ENCODE peak calls at places on chromosomes 1 and 21, in ten cellular contexts. T is left ventricle myocardium inferior, X is stomach, Q is AG04450, N is heart right ventricle, Z is EL, E is RCC 7860, J is heart left ventricle, K is prostate gland, V is HFF-Myc. O is an unnamed sample.

GRCh38 chr1:246591504-246591903 is 25.2 kb downstream of the CNST start:
- DNase-seq in T (no peak), X (no peak), Q (no peak), N (no peak), Z (no peak), E (no peak), J (no peak), K (no peak), V (no peak), O (no peak)

GRCh38 chr1:241964550-241965241 is 7.1 kb downstream of the BECN2 start:
- DNase-seq in T (peak), X (no peak), Q (no peak), N (peak), Z (no peak), E (no peak), J (no peak), K (no peak), V (no peak), O (no peak)

GRCh38 chr21:32702702-32703101 is 25.1 kb downstream of the SYNJ1 start:
- DNase-seq in T (no peak), X (no peak), Q (peak), N (no peak), Z (peak), E (no peak), J (no peak), K (no peak), V (no peak), O (peak)

GRCh38 chr1:8284167-8284566 is 33.7 kb upstream of the SLC45A1 start:
- DNase-seq in T (no peak), X (no peak), Q (no peak), N (no peak), Z (peak), E (peak), J (no peak), K (no peak), V (no peak), O (no peak)

GRCh38 chr1:230518511-230518910 is 92.4 kb upstream of the PGBD5 start:
- DNase-seq in T (no peak), X (no peak), Q (no peak), N (no peak), Z (no peak), E (no peak), J (no peak), K (no peak), V (no peak), O (no peak)

GRCh38 chr1:109931189-109931672 is 20.6 kb downstream of the CSF1 start:
- DNase-seq in T (peak), X (peak), Q (no peak), N (peak), Z (peak), E (peak), J (peak), K (no peak), V (no peak), O (peak)

GRCh38 chr1:94746635-94747525 is 73.3 kb upstream of the SLC44A3 start:
- DNase-seq in T (no peak), X (no peak), Q (no peak), N (peak), Z (peak), E (no peak), J (no peak), K (no peak), V (no peak), O (no peak)

GRCh38 chr1:163372576-163372975 is 50.8 kb downstream of the NUF2 start:
- DNase-seq in T (no peak), X (no peak), Q (no peak), N (no peak), Z (no peak), E (no peak), J (no peak), K (no peak), V (no peak), O (no peak)

GRCh38 chr21:42153046-42153685 is 65.8 kb upstream of the ABCG1 start:
- DNase-seq in T (no peak), X (no peak), Q (no peak), N (no peak), Z (no peak), E (no peak), J (no peak), K (no peak), V (no peak), O (no peak)

GRCh38 chr1:222792744-222793143 is 22.1 kb upstream of the DISP1 start:
- DNase-seq in T (no peak), X (no peak), Q (no peak), N (no peak), Z (peak), E (peak), J (no peak), K (no peak), V (no peak), O (no peak)

GRCh38 chr1:120178799-120179419 is 2.6 kb upstream of the SEC22B start:
- DNase-seq in T (no peak), X (no peak), Q (no peak), N (no peak), Z (peak), E (no peak), J (no peak), K (no peak), V (no peak), O (no peak)

GRCh38 chr1:160834945-160835565 is 27.6 kb downstream of the CD244 start:
- DNase-seq in T (no peak), X (no peak), Q (peak), N (no peak), Z (no peak), E (no peak), J (no peak), K (peak), V (no peak), O (peak)

GRCh38 chr1:211198111-211198510 is 61.1 kb upstream of the RCOR3 start:
- DNase-seq in T (no peak), X (no peak), Q (no peak), N (no peak), Z (peak), E (peak), J (no peak), K (no peak), V (no peak), O (no peak)

GRCh38 chr1:31760901-31761470 is 3.2 kb downstream of the ADGRB2 start:
- DNase-seq in T (peak), X (peak), Q (no peak), N (peak), Z (peak), E (peak), J (peak), K (peak), V (no peak), O (peak)

GRCh38 chr21:39381009-39381408 is 32.1 kb upstream of the HMGN1 start:
- DNase-seq in T (no peak), X (no peak), Q (no peak), N (no peak), Z (no peak), E (no peak), J (no peak), K (no peak), V (no peak), O (no peak)

GRCh38 chr1:216641669-216642460 is 81.4 kb downstream of the ESRRG start:
- DNase-seq in T (no peak), X (no peak), Q (no peak), N (no peak), Z (no peak), E (no peak), J (no peak), K (no peak), V (no peak), O (no peak)

GRCh38 chr1:62325076-62325475 is 5.8 kb upstream of the KANK4 start:
- DNase-seq in T (no peak), X (no peak), Q (no peak), N (no peak), Z (peak), E (no peak), J (no peak), K (no peak), V (no peak), O (no peak)

O was measured in K562.